ENCODE peak calls at places on chromosomes 12 and 14, in eight cellular contexts. S is left ventricle myocardium inferior, Q is dorsolateral prefrontal cortex, C is esophagus muscularis mucosa, A is transverse colon, F is uterus, V is psoas muscle, L is SK-N-SH. U is an unnamed sample.

GRCh38 chr12:57240069-57240921 is 10.7 kb downstream of the STAC3 start:
- DNase-seq in S (peak; percentile 49), L (peak; percentile 80), Q (peak; percentile 48), A (peak; percentile 70), C (no peak), V (peak; percentile 64), F (no peak), U (peak; percentile 54)

GRCh38 chr12:117968084-117968789 is 553 bp downstream of the KSR2 start:
- DNase-seq in Q (no peak), S (no peak), C (no peak), V (no peak), L (peak; percentile 46), A (no peak), F (no peak), U (no peak)

GRCh38 chr12:45969084-45969483 is 21.3 kb downstream of the SCAF11 start:
- DNase-seq in A (no peak), F (no peak), Q (no peak), S (no peak), L (no peak), C (no peak), V (no peak), U (no peak)

GRCh38 chr12:95623554-95624170 is 72.4 kb upstream of the USP44 start:
- DNase-seq in L (peak; percentile 69), C (no peak), Q (peak; percentile 32), A (peak; percentile 72), V (peak; percentile 42), S (peak; percentile 66), F (peak; percentile 20), U (peak; percentile 27)

GRCh38 chr14:95208598-95208997 is 51.3 kb upstream of the DICER1 start:
- DNase-seq in L (no peak), F (no peak), C (no peak), S (no peak), Q (no peak), A (no peak), V (no peak), U (no peak)

GRCh38 chr12:66008985-66009384 is 121.6 kb downstream of the LLPH start:
- DNase-seq in C (peak; percentile 34), A (no peak), L (no peak), Q (no peak), F (no peak), S (no peak), V (no peak), U (no peak)

GRCh38 chr12:76449572-76449971 is 101.4 kb upstream of the BBS10 start:
- DNase-seq in C (no peak), V (no peak), F (no peak), A (no peak), Q (no peak), S (no peak), L (no peak), U (no peak)

GRCh38 chr12:124814741-124815613 is 48.7 kb downstream of the SCARB1 start:
- DNase-seq in S (no peak), F (no peak), C (no peak), V (no peak), Q (peak; percentile 31), L (no peak), A (peak; percentile 25), U (peak; percentile 26)

GRCh38 chr12:27554421-27555186 is 30.6 kb downstream of the PPFIBP1 start:
- DNase-seq in V (peak; percentile 66), A (peak; percentile 14), Q (peak; percentile 62), S (peak; percentile 81), C (no peak), F (peak; percentile 66), L (no peak), U (no peak)

GRCh38 chr14:89477391-89477790 is 60.4 kb upstream of the FOXN3 start:
- DNase-seq in V (no peak), Q (no peak), C (no peak), S (no peak), L (no peak), A (peak; percentile 23), F (no peak), U (no peak)

GRCh38 chr14:98167702-98168101 is 1104.3 kb downstream of the BCL11B start:
- DNase-seq in F (no peak), Q (no peak), V (no peak), S (no peak), C (peak; percentile 82), L (no peak), A (no peak), U (no peak)

GRCh38 chr14:95478818-95479217 is 37.6 kb downstream of the SYNE3 start:
- DNase-seq in L (no peak), F (no peak), S (no peak), Q (no peak), A (no peak), C (no peak), V (no peak), U (no peak)

GRCh38 chr14:87102979-87103378 is 890.0 kb downstream of the GALC start:
- DNase-seq in V (no peak), L (no peak), Q (no peak), S (no peak), C (no peak), F (no peak), A (no peak), U (no peak)

GRCh38 chr12:24038211-24038997 is 88.9 kb upstream of the SOX5 start:
- DNase-seq in V (no peak), A (no peak), S (no peak), Q (no peak), L (no peak), C (no peak), F (no peak), U (no peak)

GRCh38 chr14:68701001-68701741 is 91.7 kb downstream of the ZFP36L1 start:
- DNase-seq in A (no peak), L (no peak), S (no peak), C (no peak), Q (no peak), V (no peak), F (no peak), U (no peak)

GRCh38 chr14:24965934-24966593 is 83.9 kb downstream of the STXBP6 start:
- DNase-seq in C (no peak), V (peak; percentile 25), A (peak; percentile 37), Q (no peak), S (peak; percentile 26), L (no peak), F (no peak), U (peak; percentile 16)

GRCh38 chr14:24943024-24943423 is 106.9 kb downstream of the STXBP6 start:
- DNase-seq in F (peak; percentile 48), Q (no peak), A (peak; percentile 17), V (peak; percentile 59), L (no peak), S (peak; percentile 30), C (no peak), U (peak; percentile 61)

GRCh38 chr14:20501346-20501745 is 4.0 kb upstream of the RNASE10 start:
- DNase-seq in S (no peak), A (no peak), V (no peak), Q (no peak), L (no peak), F (no peak), C (no peak), U (no peak)

DNA sequence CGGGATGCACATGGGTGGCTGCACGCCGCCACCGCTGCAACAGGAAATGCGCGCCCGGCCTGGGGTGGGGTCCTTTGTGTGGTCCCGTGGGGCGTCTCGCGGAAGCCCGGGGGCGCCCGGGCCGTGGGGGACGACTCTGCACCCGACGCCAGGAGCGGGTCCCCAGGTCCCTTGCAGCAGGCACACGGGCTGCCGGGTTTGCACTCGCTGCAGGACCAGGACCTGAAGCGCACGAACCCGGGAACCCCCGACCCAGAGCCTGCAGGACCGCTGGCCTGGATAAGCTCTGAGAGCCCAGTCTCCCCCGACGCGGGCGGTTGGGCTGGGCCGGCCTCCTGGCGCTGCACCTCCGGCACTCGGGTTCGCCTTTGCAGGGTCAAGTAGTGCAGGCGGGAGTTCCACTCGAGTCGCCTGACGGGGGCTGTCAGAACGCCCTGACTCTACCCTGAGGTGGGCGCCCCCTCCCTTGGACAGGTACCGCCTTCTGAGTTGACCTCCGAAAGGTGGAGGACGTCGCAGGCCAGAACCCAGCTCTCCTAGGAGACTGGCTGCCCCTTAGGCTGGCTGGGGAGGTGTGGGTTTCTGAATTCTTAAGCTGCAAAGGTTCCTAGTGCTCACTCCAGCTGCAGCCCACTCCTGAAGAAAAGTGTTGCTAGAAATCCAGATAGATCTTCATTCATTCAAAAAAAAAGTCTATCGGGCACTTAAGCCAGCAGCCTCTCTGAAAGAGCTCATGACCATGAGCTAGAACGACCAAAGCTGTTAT is 67.9 kb downstream of the RNF34 start:
- DNase-seq in A (peak; percentile 38), L (no peak), S (no peak), Q (no peak), C (no peak), F (peak; percentile 52), V (no peak), U (no peak)
- H3K27ac ChIP-seq in A (peak overlapping the region; percentile 93), L (peak overlapping the region; percentile 25), S (peak overlapping the region; percentile 81), Q (peak overlapping the region; percentile 58), C (peak overlapping the region; percentile 40), F (peak overlapping the region; percentile 55), V (peak overlapping the region; percentile 50), U (peak overlapping the region; percentile 16)

GRCh38 chr12:122064780-122065588 is 13.6 kb upstream of the MLXIP start:
- DNase-seq in S (peak; percentile 49), V (peak; percentile 67), L (peak; percentile 55), Q (no peak), F (peak; percentile 83), A (no peak), C (no peak), U (no peak)
- H3K4me3 ChIP-seq in S (peak overlapping the region; percentile 11), V (peak overlapping the region; percentile 41), L (peak overlapping the region; percentile 18), Q (no peak overlapping the region), F (peak overlapping the region; percentile 6), A (no peak overlapping the region), C (no peak overlapping the region), U (no peak overlapping the region)

GRCh38 chr14:91501951-91502930 is 7.9 kb downstream of the PPP4R3A start:
- DNase-seq in V (no peak), L (no peak), A (no peak), C (no peak), F (no peak), S (no peak), Q (no peak), U (no peak)
- TF ChIP-seq CTCF in V (no peak), L (no peak), A (no peak), C (no peak), F (no peak), S (no peak), Q (no peak), U (no peak)

DNA sequence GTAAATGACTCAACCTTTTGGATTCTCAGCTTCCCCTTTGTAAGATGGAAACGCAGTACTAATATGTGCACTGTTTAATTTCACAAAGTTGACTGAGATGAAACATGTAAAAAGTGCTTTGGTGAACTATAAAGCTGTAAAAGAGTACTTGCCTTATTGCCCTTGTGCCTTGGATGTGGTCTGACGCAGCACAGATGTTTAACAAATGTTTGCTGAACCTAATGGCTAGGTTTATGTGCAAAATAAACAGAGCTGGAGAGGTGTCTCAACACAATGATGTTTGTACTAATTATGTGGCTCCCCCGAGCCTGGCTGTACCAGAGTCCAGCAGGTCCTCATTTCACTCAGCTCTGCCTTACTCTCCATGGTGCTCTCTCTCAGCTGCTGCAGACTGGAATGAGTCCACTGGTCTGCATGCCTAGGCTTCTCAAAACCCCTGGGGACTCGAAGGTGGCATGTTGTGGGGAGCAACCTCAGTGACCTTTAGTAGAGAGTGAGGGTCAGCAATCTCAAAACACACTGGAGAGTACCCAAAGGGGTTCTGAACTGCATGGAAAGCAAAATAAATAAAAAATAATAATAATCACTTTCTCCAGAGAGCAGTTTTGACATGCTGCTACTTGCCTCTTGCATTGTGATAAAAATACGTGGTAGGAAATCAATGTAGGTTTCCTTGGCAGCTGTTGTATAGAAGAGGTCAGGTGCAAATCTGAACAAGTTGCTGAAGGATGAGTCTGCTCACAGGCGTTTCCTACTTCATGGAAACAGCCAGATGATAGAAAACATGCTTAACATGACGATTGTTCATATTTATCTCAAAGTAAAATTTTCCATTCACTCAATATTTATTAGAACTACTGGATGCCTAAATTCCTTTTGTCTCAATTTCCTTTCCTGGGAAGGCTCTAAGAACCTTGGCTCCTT is 8.5 kb upstream of the AMIGO2 start:
- DNase-seq in L (no peak), F (no peak), S (no peak), V (no peak), C (no peak), A (no peak), Q (no peak), U (no peak)
- H3K27ac ChIP-seq in L (no peak overlapping the region), F (peak overlapping the region; percentile 50), S (no peak overlapping the region), V (no peak overlapping the region), C (peak overlapping the region; percentile 52), A (peak overlapping the region; percentile 88), Q (no peak overlapping the region), U (no peak overlapping the region)

U was measured in gastrocnemius medialis.